ENCODE peak calls at places on chromosomes 6 and 20, in five cellular contexts. B is epithelial cell of esophagus, V is A549, W is fibroblast of mammary gland, M is mesothelial cell of epicardium. O is an unnamed sample.
A peak's percentile ranks its signal among the peaks of the same experiment; 100 is the strongest.

GRCh38 chr20:49230575-49231211 is 11.5 kb downstream of the DDX27 start:
- DNase-seq in B (no peak), V (no peak), W (no peak), M (no peak), O (no peak)

GRCh38 chr6:118893095-118893881 is 664 bp upstream of the ASF1A start:
- DNase-seq in W (peak; percentile 75), M (no peak), V (peak; percentile 16), B (peak; percentile 39), O (peak; percentile 8)

GRCh38 chr6:71238351-71238750 is 50.3 kb upstream of the OGFRL1 start:
- DNase-seq in M (no peak), W (peak; percentile 79), V (no peak), B (peak; percentile 55), O (no peak)

GRCh38 chr6:157169656-157170055 is 153.7 kb downstream of the TMEM242 start:
- DNase-seq in V (no peak), B (no peak), W (no peak), M (no peak), O (no peak)

GRCh38 chr6:82237013-82237412 is 10.5 kb downstream of the IBTK start:
- DNase-seq in B (no peak), W (no peak), V (no peak), M (no peak), O (no peak)

GRCh38 chr6:98657764-98658163 is 176.6 kb upstream of the POU3F2 start:
- DNase-seq in B (peak; percentile 78), V (peak; percentile 14), M (peak; percentile 74), W (peak; percentile 29), O (peak; percentile 8)

GRCh38 chr6:90179190-90180169 is 117.2 kb downstream of the BACH2 start:
- DNase-seq in V (no peak), M (no peak), W (peak; percentile 32), B (no peak), O (no peak)

GRCh38 chr20:36830791-36831691 is 44.9 kb upstream of the TLDC2 start:
- DNase-seq in V (no peak), B (no peak), W (peak; percentile 67), M (no peak), O (no peak)

GRCh38 chr6:14210663-14211595 is 93.4 kb downstream of the CD83 start:
- DNase-seq in M (peak; percentile 96), W (peak; percentile 85), V (peak; percentile 84), B (peak; percentile 91), O (peak; percentile 96)

GRCh38 chr6:127582777-127583462 is 5.9 kb downstream of the C6orf58 start:
- DNase-seq in V (peak; percentile 54), W (peak; percentile 91), M (no peak), B (peak; percentile 87), O (peak; percentile 64)

GRCh38 chr20:17538517-17539170 is 7.5 kb upstream of the BFSP1 start:
- DNase-seq in B (peak; percentile 55), W (peak; percentile 34), M (no peak), V (peak; percentile 69), O (no peak)

GRCh38 chr6:150857062-150857905 is 8.2 kb upstream of the MTHFD1L start:
- DNase-seq in V (peak; percentile 90), B (peak; percentile 92), M (peak; percentile 59), W (peak; percentile 99), O (peak; percentile 82)

GRCh38 chr20:20782747-20783146 is 70.3 kb upstream of the RALGAPA2 start:
- DNase-seq in M (no peak), V (no peak), W (no peak), B (no peak), O (no peak)

GRCh38 chr20:63979549-63980316 is at the start of gene SAMD10:
- DNase-seq in V (no peak), W (no peak), B (peak; percentile 42), M (peak; percentile 86), O (no peak)

GRCh38 chr6:32149932-32150920 is 1.5 kb downstream of the PRRT1 start:
- DNase-seq in B (no peak), W (no peak), M (no peak), V (no peak), O (no peak)

GRCh38 chr6:151680846-151681425 is 126.5 kb upstream of the ESR1 start:
- DNase-seq in W (no peak), M (no peak), V (no peak), B (no peak), O (no peak)

GRCh38 chr20:43243672-43244269 is 54.1 kb upstream of the PTPRT start:
- DNase-seq in B (no peak), V (peak; percentile 29), M (no peak), W (no peak), O (no peak)
- TF ChIP-seq CTCF in B (no peak), V (peak; percentile 14), M (no peak), W (no peak), O (peak; percentile 19)

GRCh38 chr20:57809149-57809548 is 99.3 kb upstream of the PMEPA1 start:
- DNase-seq in B (no peak), W (no peak), V (no peak), M (no peak), O (no peak)

GRCh38 chr20:57809661-57810172 is 99.9 kb upstream of the PMEPA1 start:
- DNase-seq in W (no peak), B (peak; percentile 85), M (no peak), V (peak; percentile 31), O (peak; percentile 78)

GRCh38 chr20:57806975-57807374 is 97.2 kb upstream of the PMEPA1 start:
- DNase-seq in V (no peak), M (no peak), W (no peak), B (no peak), O (no peak)

GRCh38 chr20:57807418-57808265 is 97.8 kb upstream of the PMEPA1 start:
- DNase-seq in W (no peak), M (no peak), V (no peak), B (peak; percentile 61), O (no peak)

DNA sequence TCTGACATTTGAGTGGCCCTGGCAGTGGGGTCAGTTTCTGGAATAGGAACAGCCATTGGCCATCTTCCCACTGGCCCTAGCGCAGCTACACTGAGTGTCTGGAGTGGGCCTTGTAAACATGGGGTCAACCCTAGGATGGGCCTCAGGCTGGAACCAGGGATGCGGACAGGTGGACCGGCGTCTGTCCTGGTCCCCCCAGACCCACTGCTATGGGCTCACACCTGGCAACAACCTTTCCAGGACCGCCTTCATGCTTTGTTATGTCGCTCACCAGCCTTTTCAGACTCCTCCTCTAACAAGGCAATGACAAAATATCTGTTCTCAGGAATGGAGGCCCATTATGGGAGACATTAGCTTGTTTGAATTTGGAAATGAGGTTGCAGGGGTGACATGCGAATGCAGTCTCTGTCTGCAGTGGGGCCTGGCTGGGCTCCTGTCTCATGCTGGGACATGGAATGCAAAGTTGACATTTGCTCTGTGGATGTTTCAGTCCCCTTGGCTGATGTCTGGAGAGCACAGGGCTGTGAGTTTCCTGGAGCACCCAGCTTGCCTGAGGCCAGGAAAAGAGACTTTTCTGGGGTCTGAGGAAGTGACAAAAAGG is 98.6 kb upstream of the PMEPA1 start:
- DNase-seq in M (no peak), W (no peak), B (no peak), V (no peak), O (no peak)
- TF ChIP-seq CTCF in M (no peak), W (no peak), B (no peak), V (no peak), O (no peak)

DNA sequence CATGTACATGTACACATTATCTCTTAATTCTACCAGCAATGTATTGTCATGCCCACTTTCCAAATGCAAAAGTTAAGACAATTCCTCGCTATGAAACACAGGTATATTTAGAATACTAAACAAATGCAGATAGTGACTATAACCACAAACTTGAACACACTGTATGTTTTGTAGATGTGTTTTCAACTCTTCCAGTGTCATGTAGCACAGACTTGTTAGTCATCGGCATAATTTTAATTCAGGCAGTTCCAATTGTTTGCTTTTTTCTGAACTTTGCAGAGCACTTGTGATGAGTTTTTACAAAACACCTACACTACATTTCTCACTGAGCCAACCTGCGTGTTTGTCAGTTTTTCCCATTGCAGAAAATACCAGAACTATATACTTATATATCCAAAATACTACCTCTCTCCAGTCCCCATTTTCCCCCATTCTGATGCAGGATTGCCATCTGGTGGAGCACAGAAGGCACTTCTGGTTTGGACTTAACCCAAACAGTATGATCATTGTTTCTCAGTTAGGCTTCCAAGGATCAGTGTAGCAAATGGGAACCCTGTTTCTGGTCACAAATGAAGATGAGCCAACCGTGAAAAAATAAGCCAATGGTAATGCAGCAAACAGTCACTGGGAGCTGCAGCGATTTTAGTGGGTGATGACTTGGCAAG is 143.4 kb downstream of the ADGRB3 start:
- DNase-seq in M (peak; percentile 38), B (peak; percentile 23), V (peak; percentile 24), W (peak; percentile 53), O (peak; percentile 5)
- TF ChIP-seq CTCF in M (peak; percentile 46), B (peak; percentile 68), V (peak; percentile 31), W (peak; percentile 58), O (no peak)

GRCh38 chr6:22891930-22892329 is 322.6 kb downstream of the HDGFL1 start:
- DNase-seq in M (no peak), V (no peak), W (no peak), B (peak; percentile 27), O (no peak)

GRCh38 chr6:22896716-22897115 is 327.4 kb downstream of the HDGFL1 start:
- DNase-seq in V (no peak), B (no peak), W (no peak), M (no peak), O (no peak)

GRCh38 chr6:22886881-22887581 is 317.7 kb downstream of the HDGFL1 start:
- DNase-seq in W (no peak), M (no peak), V (no peak), B (peak; percentile 87), O (no peak)

GRCh38 chr6:22888147-22888831 is 318.9 kb downstream of the HDGFL1 start:
- DNase-seq in V (peak; percentile 25), M (no peak), B (peak; percentile 96), W (no peak), O (no peak)

GRCh38 chr6:22892452-22892851 is 323.1 kb downstream of the HDGFL1 start:
- DNase-seq in B (peak; percentile 97), W (peak; percentile 97), V (peak; percentile 77), M (no peak), O (peak; percentile 83)
- TF ChIP-seq CTCF in B (no peak), W (no peak), V (no peak), M (no peak), O (no peak)